ENCODE peak calls at places on chromosomes 11 and 22, in ten cellular contexts. One of them, this sample, is unnamed.

GRCh38 chr11:10275714-10276113 is 18.3 kb downstream of the SBF2 start:
- DNase-seq in HEK293T: no peak
- DNase-seq in HTR-8/SVneo: no peak
- DNase-seq in amniotic epithelial cell: peak; percentile 81
- DNase-seq in activated T-helper 1 cell treated with anti-CD3 and anti-CD28 coated beads, Interleukin-2, amount 50 U/mL, for 16 hours: no peak
- DNase-seq in anterior cingulate cortex: no peak
- DNase-seq in posterior cingulate gyrus: no peak
- DNase-seq in GM12878: no peak
- DNase-seq in mesenchymal stem cell: no peak
- DNase-seq in fibroblast of mammary gland: peak; percentile 28
- DNase-seq in this sample: no peak

GRCh38 chr22:37186228-37186996 is 1.6 kb downstream of the C1QTNF6 start:
- DNase-seq in HTR-8/SVneo: no peak
- DNase-seq in amniotic epithelial cell: peak; percentile 93
- DNase-seq in mesenchymal stem cell: peak; percentile 88
- DNase-seq in HEK293T: peak; percentile 85
- DNase-seq in activated T-helper 1 cell treated with anti-CD3 and anti-CD28 coated beads, Interleukin-2, amount 50 U/mL, for 16 hours: no peak
- DNase-seq in GM12878: peak; percentile 55
- DNase-seq in fibroblast of mammary gland: peak; percentile 89
- DNase-seq in posterior cingulate gyrus: no peak
- DNase-seq in anterior cingulate cortex: no peak
- DNase-seq in this sample: peak; percentile 56

GRCh38 chr11:84714316-84714780 is 912.8 kb downstream of the DLG2 start:
- DNase-seq in HTR-8/SVneo: no peak
- DNase-seq in GM12878: no peak
- DNase-seq in HEK293T: peak; percentile 52
- DNase-seq in activated T-helper 1 cell treated with anti-CD3 and anti-CD28 coated beads, Interleukin-2, amount 50 U/mL, for 16 hours: no peak
- DNase-seq in posterior cingulate gyrus: peak; percentile 37
- DNase-seq in fibroblast of mammary gland: peak; percentile 53
- DNase-seq in anterior cingulate cortex: no peak
- DNase-seq in mesenchymal stem cell: peak; percentile 66
- DNase-seq in amniotic epithelial cell: peak; percentile 1
- DNase-seq in this sample: peak; percentile 87

GRCh38 chr11:47154738-47155570 is 21.7 kb downstream of the ARFGAP2 start:
- DNase-seq in mesenchymal stem cell: no peak
- DNase-seq in HTR-8/SVneo: no peak
- DNase-seq in GM12878: no peak
- DNase-seq in HEK293T: no peak
- DNase-seq in anterior cingulate cortex: no peak
- DNase-seq in amniotic epithelial cell: no peak
- DNase-seq in fibroblast of mammary gland: no peak
- DNase-seq in activated T-helper 1 cell treated with anti-CD3 and anti-CD28 coated beads, Interleukin-2, amount 50 U/mL, for 16 hours: no peak
- DNase-seq in posterior cingulate gyrus: no peak
- DNase-seq in this sample: no peak

GRCh38 chr11:2588809-2589537 is 110.8 kb downstream of the KCNQ1OT1 start:
- DNase-seq in HTR-8/SVneo: no peak
- DNase-seq in mesenchymal stem cell: no peak
- DNase-seq in HEK293T: no peak
- DNase-seq in posterior cingulate gyrus: peak; percentile 7
- DNase-seq in fibroblast of mammary gland: no peak
- DNase-seq in activated T-helper 1 cell treated with anti-CD3 and anti-CD28 coated beads, Interleukin-2, amount 50 U/mL, for 16 hours: no peak
- DNase-seq in GM12878: no peak
- DNase-seq in anterior cingulate cortex: no peak
- DNase-seq in amniotic epithelial cell: no peak
- DNase-seq in this sample: no peak

GRCh38 chr22:19961201-19961580 is 19.6 kb upstream of the TXNRD2 start:
- DNase-seq in HEK293T: no peak
- DNase-seq in HTR-8/SVneo: no peak
- DNase-seq in posterior cingulate gyrus: no peak
- DNase-seq in anterior cingulate cortex: no peak
- DNase-seq in activated T-helper 1 cell treated with anti-CD3 and anti-CD28 coated beads, Interleukin-2, amount 50 U/mL, for 16 hours: no peak
- DNase-seq in amniotic epithelial cell: no peak
- DNase-seq in mesenchymal stem cell: no peak
- DNase-seq in fibroblast of mammary gland: no peak
- DNase-seq in GM12878: no peak
- DNase-seq in this sample: no peak

GRCh38 chr11:8744423-8744822 is 61.8 kb downstream of the RPL27A start:
- DNase-seq in amniotic epithelial cell: no peak
- DNase-seq in HTR-8/SVneo: no peak
- DNase-seq in anterior cingulate cortex: no peak
- DNase-seq in fibroblast of mammary gland: no peak
- DNase-seq in activated T-helper 1 cell treated with anti-CD3 and anti-CD28 coated beads, Interleukin-2, amount 50 U/mL, for 16 hours: no peak
- DNase-seq in posterior cingulate gyrus: no peak
- DNase-seq in HEK293T: no peak
- DNase-seq in mesenchymal stem cell: no peak
- DNase-seq in GM12878: no peak
- DNase-seq in this sample: no peak

GRCh38 chr11:63537293-63538101 is 889 bp downstream of the PLAAT4 start:
- DNase-seq in activated T-helper 1 cell treated with anti-CD3 and anti-CD28 coated beads, Interleukin-2, amount 50 U/mL, for 16 hours: no peak
- DNase-seq in fibroblast of mammary gland: peak; percentile 62
- DNase-seq in HTR-8/SVneo: no peak
- DNase-seq in posterior cingulate gyrus: peak; percentile 55
- DNase-seq in HEK293T: no peak
- DNase-seq in anterior cingulate cortex: peak; percentile 74
- DNase-seq in amniotic epithelial cell: peak; percentile 27
- DNase-seq in mesenchymal stem cell: no peak
- DNase-seq in GM12878: no peak
- DNase-seq in this sample: no peak

GRCh38 chr11:73971175-73971719 is 11.4 kb downstream of the UCP2 start:
- DNase-seq in fibroblast of mammary gland: no peak
- DNase-seq in mesenchymal stem cell: no peak
- DNase-seq in activated T-helper 1 cell treated with anti-CD3 and anti-CD28 coated beads, Interleukin-2, amount 50 U/mL, for 16 hours: no peak
- DNase-seq in anterior cingulate cortex: no peak
- DNase-seq in amniotic epithelial cell: no peak
- DNase-seq in HEK293T: no peak
- DNase-seq in posterior cingulate gyrus: no peak
- DNase-seq in HTR-8/SVneo: no peak
- DNase-seq in GM12878: no peak
- DNase-seq in this sample: no peak